ENCODE peak calls at places on chromosome 17, in ten cellular contexts. J is transverse colon, E is pancreas, Z is gastrocnemius medialis, K is A549, W is heart left ventricle, U is cardiac muscle cell, T is heart right ventricle, M is fibroblast of lung, F is tibial artery. O is an unnamed sample.
A peak's percentile ranks its signal among the peaks of the same experiment; 100 is the strongest.

GRCh38 chr17:4444782-4445473 is 11.2 kb downstream of the SPNS3 start:
- DNase-seq in J (peak; percentile 83), E (peak; percentile 93), Z (peak; percentile 70), K (peak; percentile 37), W (peak; percentile 88), U (peak; percentile 27), T (peak; percentile 83), M (no peak), F (peak; percentile 42), O (peak; percentile 87)

GRCh38 chr17:28944862-28945741 is 6.2 kb downstream of the PHF12 start:
- DNase-seq in J (no peak), E (no peak), Z (no peak), K (no peak), W (no peak), U (peak; percentile 27), T (no peak), M (no peak), F (no peak), O (no peak)

GRCh38 chr17:50542795-50543774 is 3.9 kb upstream of the SPATA20 start:
- DNase-seq in J (peak; percentile 81), E (peak; percentile 96), Z (no peak), K (peak; percentile 82), W (no peak), U (no peak), T (no peak), M (no peak), F (no peak), O (peak; percentile 89)

GRCh38 chr17:76772842-76773521 is 35.1 kb downstream of the MFSD11 start:
- DNase-seq in J (no peak), E (no peak), Z (no peak), K (peak; percentile 55), W (peak; percentile 38), U (peak; percentile 68), T (no peak), M (peak; percentile 62), F (no peak), O (no peak)

GRCh38 chr17:29119265-29119664 is 60.9 kb downstream of the MYO18A start:
- DNase-seq in J (no peak), E (no peak), Z (no peak), K (no peak), W (no peak), U (no peak), T (no peak), M (no peak), F (no peak), O (no peak)

GRCh38 chr17:51422634-51423033 is 162.3 kb downstream of the UTP18 start:
- DNase-seq in J (no peak), E (no peak), Z (no peak), K (peak; percentile 75), W (no peak), U (no peak), T (no peak), M (no peak), F (no peak), O (no peak)

GRCh38 chr17:34451313-34451712 is 88.3 kb upstream of the CCL1 start:
- DNase-seq in J (no peak), E (no peak), Z (no peak), K (no peak), W (no peak), U (peak; percentile 14), T (no peak), M (no peak), F (no peak), O (no peak)

GRCh38 chr17:59825533-59826316 is 67.0 kb downstream of the TUBD1 start:
- DNase-seq in J (no peak), E (no peak), Z (peak; percentile 68), K (peak; percentile 67), W (no peak), U (peak; percentile 76), T (no peak), M (peak; percentile 97), F (no peak), O (no peak)

GRCh38 chr17:43669971-43670644 is 8.4 kb upstream of the MEOX1 start:
- DNase-seq in J (peak; percentile 62), E (no peak), Z (no peak), K (no peak), W (no peak), U (no peak), T (no peak), M (peak; percentile 17), F (no peak), O (peak; percentile 59)

GRCh38 chr17:77125432-77125901 is 15.3 kb upstream of the SEC14L1 start:
- DNase-seq in J (no peak), E (no peak), Z (no peak), K (peak; percentile 89), W (no peak), U (peak; percentile 75), T (no peak), M (peak; percentile 38), F (no peak), O (no peak)

GRCh38 chr17:79779661-79780365 is 1.9 kb downstream of the CBX2 start:
- DNase-seq in J (no peak), E (peak; percentile 23), Z (no peak), K (no peak), W (no peak), U (no peak), T (no peak), M (no peak), F (no peak), O (no peak)

GRCh38 chr17:38512473-38513058 is 84.3 kb downstream of the ARHGAP23 start:
- DNase-seq in J (no peak), E (no peak), Z (no peak), K (no peak), W (no peak), U (no peak), T (no peak), M (no peak), F (no peak), O (no peak)

GRCh38 chr17:18143044-18143936 is 34.7 kb downstream of the MYO15A start:
- DNase-seq in J (no peak), E (no peak), Z (no peak), K (peak; percentile 56), W (no peak), U (peak; percentile 25), T (no peak), M (peak; percentile 13), F (no peak), O (no peak)

GRCh38 chr17:55830210-55830609 is 79.4 kb downstream of the PCTP start:
- DNase-seq in J (no peak), E (no peak), Z (no peak), K (no peak), W (no peak), U (no peak), T (no peak), M (no peak), F (no peak), O (no peak)
- H3K9me3 ChIP-seq in J (no peaks in the 10 kb centered on the region), E (no peaks in the 10 kb centered on the region), Z (no peaks in the 10 kb centered on the region), K (no peaks in the 10 kb centered on the region), W (no peaks in the 10 kb centered on the region), U (no peaks in the 10 kb centered on the region), T (no peaks in the 10 kb centered on the region), M (no peaks in the 10 kb centered on the region), F (no peaks in the 10 kb centered on the region), O (no peaks in the 10 kb centered on the region)

GRCh38 chr17:39925282-39926134 is 1.9 kb downstream of the ORMDL3 start:
- DNase-seq in J (no peak), E (no peak), Z (no peak), K (no peak), W (no peak), U (peak; percentile 16), T (no peak), M (no peak), F (no peak), O (no peak)

GRCh38 chr17:39926135-39926587 is 1.2 kb downstream of the ORMDL3 start:
- DNase-seq in J (no peak), E (no peak), Z (no peak), K (no peak), W (no peak), U (no peak), T (no peak), M (no peak), F (no peak), O (no peak)

GRCh38 chr17:39923836-39924690 is 3.3 kb downstream of the ORMDL3 start:
- DNase-seq in J (no peak), E (no peak), Z (no peak), K (no peak), W (no peak), U (peak; percentile 33), T (no peak), M (no peak), F (no peak), O (no peak)

GRCh38 chr17:39923230-39923629 is 4.2 kb downstream of the ORMDL3 start:
- DNase-seq in J (no peak), E (no peak), Z (no peak), K (no peak), W (no peak), U (no peak), T (no peak), M (no peak), F (no peak), O (no peak)

DNA sequence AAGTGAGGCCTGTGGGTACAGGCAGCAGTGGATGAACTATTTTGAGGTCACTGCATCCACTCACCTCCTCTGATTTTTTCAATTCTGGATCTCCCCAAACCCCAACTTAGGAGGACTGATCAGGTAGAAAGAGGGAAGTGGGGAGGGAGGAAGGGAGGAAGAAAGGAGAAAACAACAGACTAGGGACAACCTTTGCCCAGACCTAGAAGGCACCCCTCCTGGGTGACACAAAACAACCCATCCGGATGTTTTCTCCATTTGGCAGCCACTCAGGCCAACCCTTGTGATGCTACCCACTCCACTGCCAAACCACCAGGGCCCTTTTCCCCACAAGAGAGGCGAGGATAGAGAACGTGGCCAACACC is 2.7 kb downstream of the ORMDL3 start:
- DNase-seq in J (no peak), E (no peak), Z (no peak), K (no peak), W (no peak), U (no peak), T (no peak), M (no peak), F (no peak), O (no peak)
- TF ChIP-seq CTCF in J (no peak), E (no peak), Z (no peak), K (no peak), W (no peak), U (no peak), T (no peak), M (no peak), F (no peak), O (no peak)

GRCh38 chr17:846901-847777 is 65.0 kb downstream of the MRM3 start:
- DNase-seq in J (no peak), E (no peak), Z (no peak), K (no peak), W (no peak), U (no peak), T (peak; percentile 29), M (peak; percentile 36), F (no peak), O (no peak)
- H3K4me3 ChIP-seq in J (no peak overlapping the region), E (peak overlapping the region; percentile 12), Z (peak overlapping the region; percentile 15), K (no peak overlapping the region), W (peak overlapping the region; percentile 46), U (no peak overlapping the region), T (peak overlapping the region; percentile 49), M (peak overlapping the region; percentile 37), F (peak overlapping the region; percentile 46), O (no peak overlapping the region)

DNA sequence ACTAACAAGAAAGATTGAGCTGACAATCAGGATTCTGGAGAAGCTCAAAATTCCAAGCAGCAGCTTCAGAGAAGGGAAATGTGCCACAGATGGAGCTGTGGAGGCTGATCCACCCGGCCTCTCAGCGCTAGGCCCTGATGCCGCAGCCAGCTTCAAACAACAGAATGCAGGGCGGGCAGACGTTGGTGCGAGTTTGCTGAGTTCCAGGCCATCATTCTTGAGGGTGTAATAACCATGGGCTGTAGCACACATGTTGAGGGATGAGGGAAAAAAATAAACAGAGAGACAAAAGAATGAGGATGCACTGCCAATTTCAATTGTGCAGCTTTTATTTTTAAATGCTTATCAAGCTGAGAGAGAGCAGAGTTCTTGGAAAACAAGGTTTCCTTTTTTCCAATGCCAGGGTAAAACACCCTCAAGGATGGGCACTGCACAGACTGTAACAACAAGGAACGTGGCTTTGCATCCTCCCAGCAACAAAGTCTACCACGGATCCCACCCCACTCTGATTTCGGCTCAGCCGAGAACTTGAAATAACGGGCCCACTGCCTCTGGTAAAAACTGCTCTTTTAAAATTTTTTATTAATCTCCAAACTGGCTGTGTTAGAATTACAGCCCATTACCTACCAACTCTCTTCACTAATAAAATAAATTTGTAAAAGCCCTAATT is 90.2 kb downstream of the SMG6 start:
- DNase-seq in J (no peak), E (no peak), Z (no peak), K (no peak), W (no peak), U (peak; percentile 51), T (no peak), M (peak; percentile 76), F (no peak), O (no peak)
- H3K9me3 ChIP-seq in J (no peaks in the 10 kb centered on the region), E (no peaks in the 10 kb centered on the region), Z (no peaks in the 10 kb centered on the region), K (no peaks in the 10 kb centered on the region), W (no peaks in the 10 kb centered on the region), U (no peaks in the 10 kb centered on the region), T (no peaks in the 10 kb centered on the region), M (no peaks in the 10 kb centered on the region), F (no peaks in the 10 kb centered on the region), O (no peaks in the 10 kb centered on the region)